ENCODE peak calls at places on chromosomes 4 and X, in five cellular contexts. One of them, this sample, is unnamed.
A peak's percentile ranks its signal among the peaks of the same experiment; 100 is the strongest.

GRCh38 chrX:138886769-138887168 is 175.3 kb upstream of the FGF13 start:
- DNase-seq in RPMI7951: no peak
- DNase-seq in cardiac fibroblast: peak; percentile 19
- DNase-seq in pons: no peak
- DNase-seq in Right ventricle myocardium superior: no peak
- DNase-seq in this sample: peak; percentile 86

GRCh38 chr4:5980436-5981155 is 37.6 kb downstream of the C4orf50 start:
- DNase-seq in RPMI7951: no peak
- DNase-seq in cardiac fibroblast: peak; percentile 4
- DNase-seq in pons: no peak
- DNase-seq in Right ventricle myocardium superior: no peak
- DNase-seq in this sample: peak; percentile 7

GRCh38 chr4:117422272-117422671 is 336.9 kb upstream of the TRAM1L1 start:
- DNase-seq in RPMI7951: no peak
- DNase-seq in cardiac fibroblast: no peak
- DNase-seq in pons: no peak
- DNase-seq in Right ventricle myocardium superior: no peak
- DNase-seq in this sample: no peak

GRCh38 chr4:184824776-184825393 is 883 bp downstream of the ACSL1 start:
- DNase-seq in RPMI7951: no peak
- DNase-seq in cardiac fibroblast: peak; percentile 17
- DNase-seq in pons: no peak
- DNase-seq in Right ventricle myocardium superior: no peak
- DNase-seq in this sample: peak; percentile 11

GRCh38 chrX:153776611-153777045 is 4.2 kb upstream of the SRPK3 start:
- DNase-seq in RPMI7951: no peak
- DNase-seq in cardiac fibroblast: no peak
- DNase-seq in pons: no peak
- DNase-seq in Right ventricle myocardium superior: peak; percentile 21
- DNase-seq in this sample: no peak

GRCh38 chr4:129264008-129264657 is 168.2 kb downstream of the C4orf33 start:
- DNase-seq in RPMI7951: no peak
- DNase-seq in cardiac fibroblast: no peak
- DNase-seq in pons: peak; percentile 15
- DNase-seq in Right ventricle myocardium superior: no peak
- DNase-seq in this sample: no peak

GRCh38 chr4:183807420-183808101 is 97.5 kb upstream of the STOX2 start:
- DNase-seq in RPMI7951: no peak
- DNase-seq in cardiac fibroblast: no peak
- DNase-seq in pons: no peak
- DNase-seq in Right ventricle myocardium superior: no peak
- DNase-seq in this sample: no peak

GRCh38 chr4:182770969-182771330 is 146.2 kb downstream of the DCTD start:
- DNase-seq in RPMI7951: no peak
- DNase-seq in cardiac fibroblast: no peak
- DNase-seq in pons: no peak
- DNase-seq in Right ventricle myocardium superior: no peak
- DNase-seq in this sample: peak; percentile 36

GRCh38 chrX:100356497-100356896 is 53.6 kb downstream of the PCDH19 start:
- DNase-seq in RPMI7951: no peak
- DNase-seq in cardiac fibroblast: no peak
- DNase-seq in pons: no peak
- DNase-seq in Right ventricle myocardium superior: no peak
- DNase-seq in this sample: no peak

GRCh38 chr4:73800206-73800605 is 36.3 kb upstream of the CXCL6 start:
- DNase-seq in RPMI7951: no peak
- DNase-seq in cardiac fibroblast: no peak
- DNase-seq in pons: no peak
- DNase-seq in Right ventricle myocardium superior: no peak
- DNase-seq in this sample: no peak

GRCh38 chr4:52265781-52266525 is 214.8 kb downstream of the SPATA18 start:
- DNase-seq in RPMI7951: no peak
- DNase-seq in cardiac fibroblast: no peak
- DNase-seq in pons: no peak
- DNase-seq in Right ventricle myocardium superior: no peak
- DNase-seq in this sample: no peak

GRCh38 chrX:103063191-103063845 is 653 bp downstream of the BEX1 start:
- DNase-seq in RPMI7951: peak; percentile 38
- DNase-seq in cardiac fibroblast: peak; percentile 48
- DNase-seq in pons: peak; percentile 3
- DNase-seq in Right ventricle myocardium superior: no peak
- DNase-seq in this sample: peak; percentile 64

GRCh38 chr4:79281577-79282359 is 44.1 kb downstream of the NAA11 start:
- DNase-seq in RPMI7951: no peak
- DNase-seq in cardiac fibroblast: no peak
- DNase-seq in pons: no peak
- DNase-seq in Right ventricle myocardium superior: no peak
- DNase-seq in this sample: no peak

This sample was measured in M059J.